ENCODE peak calls at places on chromosomes 13 and 19, in eight cellular contexts. One of them, this sample, is unnamed.

GRCh38 chr19:8304841-8305621 is 3.1 kb downstream of the CD320 start:
- DNase-seq in left ventricle myocardium inferior: no peak
- DNase-seq in smooth muscle cell of the brain vasculature: no peak
- DNase-seq in HFFc6: peak
- DNase-seq in effector CD4-positive, alpha-beta T cell: no peak
- DNase-seq in iris pigment epithelial cell: no peak
- DNase-seq in H9: peak
- DNase-seq in left lung: peak
- DNase-seq in this sample: peak

GRCh38 chr19:10812902-10813404 is 23.1 kb downstream of the TMED1 start:
- DNase-seq in left ventricle myocardium inferior: no peak
- DNase-seq in smooth muscle cell of the brain vasculature: peak
- DNase-seq in HFFc6: peak
- DNase-seq in effector CD4-positive, alpha-beta T cell: no peak
- DNase-seq in iris pigment epithelial cell: peak
- DNase-seq in H9: no peak
- DNase-seq in left lung: peak
- DNase-seq in this sample: peak

GRCh38 chr19:45464861-45465427 is 2.9 kb upstream of the FOSB start:
- DNase-seq in left ventricle myocardium inferior: no peak
- DNase-seq in smooth muscle cell of the brain vasculature: no peak
- DNase-seq in HFFc6: no peak
- DNase-seq in effector CD4-positive, alpha-beta T cell: no peak
- DNase-seq in iris pigment epithelial cell: no peak
- DNase-seq in H9: no peak
- DNase-seq in left lung: no peak
- DNase-seq in this sample: no peak

GRCh38 chr19:2173841-2174577 is 10.3 kb downstream of the DOT1L start:
- DNase-seq in left ventricle myocardium inferior: no peak
- DNase-seq in smooth muscle cell of the brain vasculature: no peak
- DNase-seq in HFFc6: no peak
- DNase-seq in effector CD4-positive, alpha-beta T cell: no peak
- DNase-seq in iris pigment epithelial cell: no peak
- DNase-seq in H9: no peak
- DNase-seq in left lung: no peak
- DNase-seq in this sample: no peak

GRCh38 chr13:28375250-28375930 is 119.5 kb downstream of the FLT1 start:
- DNase-seq in left ventricle myocardium inferior: no peak
- DNase-seq in smooth muscle cell of the brain vasculature: no peak
- DNase-seq in HFFc6: no peak
- DNase-seq in effector CD4-positive, alpha-beta T cell: no peak
- DNase-seq in iris pigment epithelial cell: no peak
- DNase-seq in H9: no peak
- DNase-seq in left lung: no peak
- DNase-seq in this sample: no peak

GRCh38 chr19:7874080-7874856 is at the start of gene PRR36:
- DNase-seq in left ventricle myocardium inferior: no peak
- DNase-seq in smooth muscle cell of the brain vasculature: no peak
- DNase-seq in HFFc6: no peak
- DNase-seq in effector CD4-positive, alpha-beta T cell: no peak
- DNase-seq in iris pigment epithelial cell: no peak
- DNase-seq in H9: peak
- DNase-seq in left lung: no peak
- DNase-seq in this sample: peak

GRCh38 chr19:681029-681626 is 4.9 kb downstream of the FSTL3 start:
- DNase-seq in left ventricle myocardium inferior: peak
- DNase-seq in smooth muscle cell of the brain vasculature: peak
- DNase-seq in HFFc6: no peak
- DNase-seq in effector CD4-positive, alpha-beta T cell: peak
- DNase-seq in iris pigment epithelial cell: no peak
- DNase-seq in H9: no peak
- DNase-seq in left lung: peak
- DNase-seq in this sample: no peak

GRCh38 chr19:4064551-4065260 is 2.0 kb downstream of the ZBTB7A start:
- DNase-seq in left ventricle myocardium inferior: peak
- DNase-seq in smooth muscle cell of the brain vasculature: no peak
- DNase-seq in HFFc6: no peak
- DNase-seq in effector CD4-positive, alpha-beta T cell: peak
- DNase-seq in iris pigment epithelial cell: no peak
- DNase-seq in H9: peak
- DNase-seq in left lung: no peak
- DNase-seq in this sample: peak

GRCh38 chr13:30572859-30573275 is 44.9 kb upstream of the USPL1 start:
- DNase-seq in left ventricle myocardium inferior: no peak
- DNase-seq in smooth muscle cell of the brain vasculature: peak
- DNase-seq in HFFc6: peak
- DNase-seq in effector CD4-positive, alpha-beta T cell: no peak
- DNase-seq in iris pigment epithelial cell: peak
- DNase-seq in H9: no peak
- DNase-seq in left lung: no peak
- DNase-seq in this sample: no peak

GRCh38 chr13:64758520-64758919 is 2471.6 kb downstream of the PCDH9 start:
- DNase-seq in left ventricle myocardium inferior: no peak
- DNase-seq in smooth muscle cell of the brain vasculature: no peak
- DNase-seq in HFFc6: no peak
- DNase-seq in effector CD4-positive, alpha-beta T cell: no peak
- DNase-seq in iris pigment epithelial cell: no peak
- DNase-seq in H9: no peak
- DNase-seq in left lung: no peak
- DNase-seq in this sample: no peak

GRCh38 chr19:18438331-18439024 is 545 bp upstream of the ISYNA1 start:
- DNase-seq in left ventricle myocardium inferior: peak
- DNase-seq in smooth muscle cell of the brain vasculature: no peak
- DNase-seq in HFFc6: no peak
- DNase-seq in effector CD4-positive, alpha-beta T cell: no peak
- DNase-seq in iris pigment epithelial cell: no peak
- DNase-seq in H9: peak
- DNase-seq in left lung: no peak
- DNase-seq in this sample: no peak

GRCh38 chr13:25654332-25654731 is 282.6 kb downstream of the ATP8A2 start:
- DNase-seq in left ventricle myocardium inferior: no peak
- DNase-seq in smooth muscle cell of the brain vasculature: no peak
- DNase-seq in HFFc6: no peak
- DNase-seq in effector CD4-positive, alpha-beta T cell: no peak
- DNase-seq in iris pigment epithelial cell: no peak
- DNase-seq in H9: no peak
- DNase-seq in left lung: no peak
- DNase-seq in this sample: no peak

GRCh38 chr13:109273326-109273751 is 513.0 kb downstream of the IRS2 start:
- DNase-seq in left ventricle myocardium inferior: no peak
- DNase-seq in smooth muscle cell of the brain vasculature: no peak
- DNase-seq in HFFc6: no peak
- DNase-seq in effector CD4-positive, alpha-beta T cell: no peak
- DNase-seq in iris pigment epithelial cell: peak
- DNase-seq in H9: no peak
- DNase-seq in left lung: no peak
- DNase-seq in this sample: no peak

GRCh38 chr19:1925544-1925943 is 15.4 kb upstream of the CSNK1G2 start:
- DNase-seq in left ventricle myocardium inferior: no peak
- DNase-seq in smooth muscle cell of the brain vasculature: no peak
- DNase-seq in HFFc6: no peak
- DNase-seq in effector CD4-positive, alpha-beta T cell: no peak
- DNase-seq in iris pigment epithelial cell: no peak
- DNase-seq in H9: no peak
- DNase-seq in left lung: no peak
- DNase-seq in this sample: no peak

GRCh38 chr19:51020988-51021651 is 1.6 kb upstream of the KLK10 start:
- DNase-seq in left ventricle myocardium inferior: no peak
- DNase-seq in smooth muscle cell of the brain vasculature: no peak
- DNase-seq in HFFc6: peak
- DNase-seq in effector CD4-positive, alpha-beta T cell: no peak
- DNase-seq in iris pigment epithelial cell: peak
- DNase-seq in H9: no peak
- DNase-seq in left lung: no peak
- DNase-seq in this sample: peak

GRCh38 chr19:7132054-7132453 is 62.6 kb downstream of the ZNF557 start:
- DNase-seq in left ventricle myocardium inferior: no peak
- DNase-seq in smooth muscle cell of the brain vasculature: no peak
- DNase-seq in HFFc6: no peak
- DNase-seq in effector CD4-positive, alpha-beta T cell: no peak
- DNase-seq in iris pigment epithelial cell: no peak
- DNase-seq in H9: no peak
- DNase-seq in left lung: no peak
- DNase-seq in this sample: no peak

GRCh38 chr13:109998808-109999528 is 212.6 kb upstream of the IRS2 start:
- DNase-seq in left ventricle myocardium inferior: no peak
- DNase-seq in smooth muscle cell of the brain vasculature: no peak
- DNase-seq in HFFc6: peak
- DNase-seq in effector CD4-positive, alpha-beta T cell: no peak
- DNase-seq in iris pigment epithelial cell: peak
- DNase-seq in H9: no peak
- DNase-seq in left lung: no peak
- DNase-seq in this sample: no peak

GRCh38 chr19:58545286-58546068 is 1.6 kb downstream of the TRIM28 start:
- DNase-seq in left ventricle myocardium inferior: no peak
- DNase-seq in smooth muscle cell of the brain vasculature: no peak
- DNase-seq in HFFc6: no peak
- DNase-seq in effector CD4-positive, alpha-beta T cell: no peak
- DNase-seq in iris pigment epithelial cell: peak
- DNase-seq in H9: no peak
- DNase-seq in left lung: no peak
- DNase-seq in this sample: no peak

GRCh38 chr19:48465215-48465614 is 4.0 kb upstream of the CYTH2 start:
- DNase-seq in left ventricle myocardium inferior: no peak
- DNase-seq in smooth muscle cell of the brain vasculature: no peak
- DNase-seq in HFFc6: no peak
- DNase-seq in effector CD4-positive, alpha-beta T cell: no peak
- DNase-seq in iris pigment epithelial cell: no peak
- DNase-seq in H9: no peak
- DNase-seq in left lung: no peak
- DNase-seq in this sample: no peak

GRCh38 chr19:52991021-52991420 is 22.7 kb upstream of the ERVV-1 start:
- DNase-seq in left ventricle myocardium inferior: no peak
- DNase-seq in smooth muscle cell of the brain vasculature: no peak
- DNase-seq in HFFc6: no peak
- DNase-seq in effector CD4-positive, alpha-beta T cell: no peak
- DNase-seq in iris pigment epithelial cell: peak
- DNase-seq in H9: no peak
- DNase-seq in left lung: no peak
- DNase-seq in this sample: no peak

GRCh38 chr13:78022164-78022877 is 103.7 kb upstream of the EDNRB start:
- DNase-seq in left ventricle myocardium inferior: no peak
- DNase-seq in smooth muscle cell of the brain vasculature: no peak
- DNase-seq in HFFc6: no peak
- DNase-seq in effector CD4-positive, alpha-beta T cell: no peak
- DNase-seq in iris pigment epithelial cell: peak
- DNase-seq in H9: no peak
- DNase-seq in left lung: peak
- DNase-seq in this sample: peak

GRCh38 chr19:53870485-53870844 is 2.8 kb downstream of the MYADM start:
- DNase-seq in left ventricle myocardium inferior: no peak
- DNase-seq in smooth muscle cell of the brain vasculature: no peak
- DNase-seq in HFFc6: no peak
- DNase-seq in effector CD4-positive, alpha-beta T cell: no peak
- DNase-seq in iris pigment epithelial cell: peak
- DNase-seq in H9: no peak
- DNase-seq in left lung: peak
- DNase-seq in this sample: no peak

GRCh38 chr13:21979156-21979819 is 308.4 kb downstream of the FGF9 start:
- DNase-seq in left ventricle myocardium inferior: no peak
- DNase-seq in smooth muscle cell of the brain vasculature: no peak
- DNase-seq in HFFc6: no peak
- DNase-seq in effector CD4-positive, alpha-beta T cell: no peak
- DNase-seq in iris pigment epithelial cell: no peak
- DNase-seq in H9: no peak
- DNase-seq in left lung: no peak
- DNase-seq in this sample: no peak

GRCh38 chr13:68056816-68057710 is 826.9 kb upstream of the PCDH9 start:
- DNase-seq in left ventricle myocardium inferior: no peak
- DNase-seq in smooth muscle cell of the brain vasculature: peak
- DNase-seq in HFFc6: no peak
- DNase-seq in effector CD4-positive, alpha-beta T cell: no peak
- DNase-seq in iris pigment epithelial cell: peak
- DNase-seq in H9: no peak
- DNase-seq in left lung: no peak
- DNase-seq in this sample: no peak

GRCh38 chr19:5334366-5334739 is 6.3 kb downstream of the PTPRS start:
- DNase-seq in left ventricle myocardium inferior: no peak
- DNase-seq in smooth muscle cell of the brain vasculature: no peak
- DNase-seq in HFFc6: no peak
- DNase-seq in effector CD4-positive, alpha-beta T cell: no peak
- DNase-seq in iris pigment epithelial cell: no peak
- DNase-seq in H9: no peak
- DNase-seq in left lung: no peak
- DNase-seq in this sample: no peak

GRCh38 chr19:10146142-10146541 is 26.4 kb upstream of the EIF3G start:
- DNase-seq in left ventricle myocardium inferior: no peak
- DNase-seq in smooth muscle cell of the brain vasculature: no peak
- DNase-seq in HFFc6: no peak
- DNase-seq in effector CD4-positive, alpha-beta T cell: no peak
- DNase-seq in iris pigment epithelial cell: no peak
- DNase-seq in H9: no peak
- DNase-seq in left lung: no peak
- DNase-seq in this sample: no peak

GRCh38 chr19:5292453-5292842 is 48.2 kb downstream of the PTPRS start:
- DNase-seq in left ventricle myocardium inferior: no peak
- DNase-seq in smooth muscle cell of the brain vasculature: no peak
- DNase-seq in HFFc6: no peak
- DNase-seq in effector CD4-positive, alpha-beta T cell: no peak
- DNase-seq in iris pigment epithelial cell: no peak
- DNase-seq in H9: no peak
- DNase-seq in left lung: no peak
- DNase-seq in this sample: peak

GRCh38 chr19:50447750-50448149 is 15.1 kb downstream of the MYBPC2 start:
- DNase-seq in left ventricle myocardium inferior: no peak
- DNase-seq in smooth muscle cell of the brain vasculature: no peak
- DNase-seq in HFFc6: no peak
- DNase-seq in effector CD4-positive, alpha-beta T cell: no peak
- DNase-seq in iris pigment epithelial cell: no peak
- DNase-seq in H9: no peak
- DNase-seq in left lung: no peak
- DNase-seq in this sample: no peak

GRCh38 chr19:48713041-48713863 is 6.3 kb downstream of the MAMSTR start:
- DNase-seq in left ventricle myocardium inferior: no peak
- DNase-seq in smooth muscle cell of the brain vasculature: no peak
- DNase-seq in HFFc6: no peak
- DNase-seq in effector CD4-positive, alpha-beta T cell: no peak
- DNase-seq in iris pigment epithelial cell: peak
- DNase-seq in H9: peak
- DNase-seq in left lung: no peak
- DNase-seq in this sample: no peak

GRCh38 chr13:107099661-107100060 is 531.7 kb upstream of the ARGLU1 start:
- DNase-seq in left ventricle myocardium inferior: no peak
- DNase-seq in smooth muscle cell of the brain vasculature: no peak
- DNase-seq in HFFc6: peak
- DNase-seq in effector CD4-positive, alpha-beta T cell: no peak
- DNase-seq in iris pigment epithelial cell: peak
- DNase-seq in H9: no peak
- DNase-seq in left lung: no peak
- DNase-seq in this sample: no peak

GRCh38 chr13:35824825-35825224 is 306.4 kb downstream of the DCLK1 start:
- DNase-seq in left ventricle myocardium inferior: no peak
- DNase-seq in smooth muscle cell of the brain vasculature: no peak
- DNase-seq in HFFc6: no peak
- DNase-seq in effector CD4-positive, alpha-beta T cell: no peak
- DNase-seq in iris pigment epithelial cell: no peak
- DNase-seq in H9: no peak
- DNase-seq in left lung: no peak
- DNase-seq in this sample: no peak

GRCh38 chr19:43777163-43777700 is 3.5 kb downstream of the KCNN4 start:
- DNase-seq in left ventricle myocardium inferior: no peak
- DNase-seq in smooth muscle cell of the brain vasculature: no peak
- DNase-seq in HFFc6: no peak
- DNase-seq in effector CD4-positive, alpha-beta T cell: peak
- DNase-seq in iris pigment epithelial cell: peak
- DNase-seq in H9: no peak
- DNase-seq in left lung: no peak
- DNase-seq in this sample: peak

GRCh38 chr19:13842294-13843103 is 34.4 kb upstream of the NANOS3 start:
- DNase-seq in left ventricle myocardium inferior: peak
- DNase-seq in smooth muscle cell of the brain vasculature: no peak
- DNase-seq in HFFc6: peak
- DNase-seq in effector CD4-positive, alpha-beta T cell: peak
- DNase-seq in iris pigment epithelial cell: peak
- DNase-seq in H9: peak
- DNase-seq in left lung: peak
- DNase-seq in this sample: peak

GRCh38 chr19:1862424-1863307 is 713 bp downstream of the KLF16 start:
- DNase-seq in left ventricle myocardium inferior: no peak
- DNase-seq in smooth muscle cell of the brain vasculature: no peak
- DNase-seq in HFFc6: no peak
- DNase-seq in effector CD4-positive, alpha-beta T cell: peak
- DNase-seq in iris pigment epithelial cell: no peak
- DNase-seq in H9: no peak
- DNase-seq in left lung: peak
- DNase-seq in this sample: peak

This sample was measured in activated CD4-positive, alpha-beta memory T cell treated with anti-CD3 and anti-CD28 coated beads for 36 hours.